ENCODE peak calls at places on chromosomes 3 and 15, in eight cellular contexts. A is fibroblast of lung, P is HepG2, L is stomach, D is lung, G is psoas muscle, V is tibial nerve, I is aorta. W is an unnamed sample.
A peak's percentile ranks its signal among the peaks of the same experiment; 100 is the strongest.

GRCh38 chr3:38455639-38456430 is 2.1 kb downstream of the ACVR2B start:
- DNase-seq in L (no peak), G (no peak), A (peak; percentile 41), V (no peak), D (no peak), I (no peak), P (no peak), W (no peak)

GRCh38 chr3:53668872-53669271 is 174.5 kb downstream of the CACNA1D start:
- DNase-seq in A (no peak), V (no peak), G (no peak), D (no peak), P (no peak), I (no peak), L (no peak), W (no peak)

GRCh38 chr3:64696896-64697295 is 9.1 kb upstream of the ADAMTS9 start:
- DNase-seq in D (no peak), V (no peak), A (no peak), L (no peak), G (no peak), I (no peak), P (no peak), W (no peak)

GRCh38 chr15:71103102-71103676 is 12.1 kb upstream of the THSD4 start:
- DNase-seq in I (peak; percentile 50), A (peak; percentile 54), V (no peak), L (peak; percentile 62), P (peak; percentile 15), D (no peak), G (no peak), W (peak; percentile 18)

GRCh38 chr3:165440380-165440779 is 244.2 kb upstream of the SLITRK3 start:
- DNase-seq in A (no peak), P (no peak), V (no peak), L (no peak), I (no peak), G (no peak), D (no peak), W (no peak)

GRCh38 chr3:65953301-65953812 is 85.4 kb downstream of the MAGI1 start:
- DNase-seq in A (peak; percentile 82), I (no peak), D (peak; percentile 91), V (no peak), L (peak; percentile 93), P (peak; percentile 84), G (no peak), W (peak; percentile 96)

GRCh38 chr3:107690522-107691138 is 167.9 kb downstream of the BBX start:
- DNase-seq in V (no peak), I (no peak), D (no peak), L (no peak), A (peak; percentile 64), G (no peak), P (peak; percentile 45), W (no peak)

GRCh38 chr3:141071681-141072260 is 20.6 kb downstream of the SPSB4 start:
- DNase-seq in A (no peak), P (no peak), G (no peak), I (no peak), L (no peak), V (no peak), D (no peak), W (peak; percentile 69)

GRCh38 chr3:52281980-52282801 is 3.7 kb upstream of the WDR82 start:
- DNase-seq in G (no peak), L (no peak), D (no peak), P (peak; percentile 59), I (no peak), V (no peak), A (no peak), W (no peak)

GRCh38 chr3:88142094-88142624 is 7.6 kb upstream of the C3orf38 start:
- DNase-seq in V (no peak), I (no peak), D (no peak), P (no peak), L (no peak), G (no peak), A (peak; percentile 49), W (no peak)

GRCh38 chr3:157948605-157949383 is 157.4 kb downstream of the SHOX2 start:
- DNase-seq in P (no peak), I (no peak), G (no peak), L (no peak), V (no peak), D (no peak), A (no peak), W (no peak)

GRCh38 chr3:161239700-161240099 is 18.6 kb downstream of the NMD3 start:
- DNase-seq in D (no peak), G (no peak), P (no peak), L (no peak), V (no peak), A (no peak), I (no peak), W (no peak)

GRCh38 chr3:140342668-140343067 is 335.2 kb upstream of the TRIM42 start:
- DNase-seq in A (no peak), L (no peak), D (no peak), P (no peak), I (no peak), V (no peak), G (no peak), W (no peak)

GRCh38 chr3:114411811-114412803 is 118.3 kb downstream of the TIGIT start:
- DNase-seq in I (peak; percentile 41), P (peak; percentile 47), A (peak; percentile 85), D (no peak), V (no peak), G (no peak), L (no peak), W (no peak)

GRCh38 chr3:68090571-68090970 is 436.2 kb upstream of the SUCLG2 start:
- DNase-seq in I (no peak), L (no peak), G (no peak), A (no peak), D (no peak), P (no peak), V (no peak), W (no peak)

GRCh38 chr3:61416618-61417017 is 144.8 kb upstream of the PTPRG start:
- DNase-seq in L (no peak), D (no peak), I (no peak), G (no peak), A (no peak), P (no peak), V (no peak), W (no peak)

GRCh38 chr15:40569139-40569953 is at the start of gene RPUSD2:
- DNase-seq in G (peak; percentile 96), L (peak; percentile 94), P (peak; percentile 84), I (peak; percentile 96), V (peak; percentile 87), D (peak; percentile 96), A (peak; percentile 91), W (peak; percentile 90)

GRCh38 chr15:40562691-40563090 is 2.2 kb downstream of the CCDC32 start:
- DNase-seq in D (no peak), A (peak; percentile 25), G (no peak), P (no peak), I (no peak), V (no peak), L (no peak), W (no peak)

GRCh38 chr15:40564591-40565332 is at the start of gene CCDC32:
- DNase-seq in G (peak; percentile 98), I (peak; percentile 99), L (peak; percentile 97), P (peak; percentile 98), V (peak; percentile 95), D (peak; percentile 98), A (peak; percentile 99), W (peak; percentile 97)

GRCh38 chr15:40565333-40566238 is 744 bp upstream of the CCDC32 start:
- DNase-seq in G (no peak), I (no peak), A (no peak), D (no peak), P (peak; percentile 31), L (no peak), V (no peak), W (no peak)

GRCh38 chr15:40567111-40567510 is 2.0 kb upstream of the RPUSD2 start:
- DNase-seq in A (no peak), D (no peak), P (peak; percentile 58), L (no peak), V (no peak), G (no peak), I (no peak), W (no peak)
- H3K4me1 ChIP-seq in A (peaks cover 6% of the 10 kb centered on the region), D (no peaks in the 10 kb centered on the region), P (peaks cover 66% of the 10 kb centered on the region), L (peaks cover 19% of the 10 kb centered on the region), V (peaks cover 7% of the 10 kb centered on the region), G (peaks cover 24% of the 10 kb centered on the region), I (peaks cover 5% of the 10 kb centered on the region), W (peaks cover 27% of the 10 kb centered on the region)

DNA sequence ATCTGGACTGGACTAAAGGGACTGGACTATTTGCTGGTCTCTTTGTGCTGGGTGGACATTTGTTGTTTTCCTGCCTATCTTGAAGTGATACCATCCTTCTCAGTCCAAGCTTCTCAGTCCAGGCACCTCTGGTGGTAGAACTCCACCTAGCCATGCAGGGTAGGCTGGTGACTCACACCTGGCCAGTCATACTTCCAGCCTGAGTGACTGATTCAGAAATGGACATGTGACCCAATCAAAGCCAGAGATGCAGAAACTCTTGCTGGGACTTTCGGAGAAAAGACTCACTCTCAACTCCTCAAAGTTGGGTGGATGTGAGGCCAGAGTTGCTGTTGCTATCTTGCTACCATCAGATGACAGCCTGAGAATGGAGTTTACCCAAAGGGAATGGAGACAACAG is 5.6 kb upstream of the ASB14 start:
- DNase-seq in I (no peak), G (peak; percentile 59), A (peak; percentile 56), V (no peak), P (peak; percentile 5), L (peak; percentile 35), D (no peak), W (peak; percentile 14)
- H3K4me3 ChIP-seq in I (no peak overlapping the region), G (no peak overlapping the region), A (no peak overlapping the region), V (no peak overlapping the region), P (no peak overlapping the region), L (no peak overlapping the region), D (no peak overlapping the region), W (no peak overlapping the region)

DNA sequence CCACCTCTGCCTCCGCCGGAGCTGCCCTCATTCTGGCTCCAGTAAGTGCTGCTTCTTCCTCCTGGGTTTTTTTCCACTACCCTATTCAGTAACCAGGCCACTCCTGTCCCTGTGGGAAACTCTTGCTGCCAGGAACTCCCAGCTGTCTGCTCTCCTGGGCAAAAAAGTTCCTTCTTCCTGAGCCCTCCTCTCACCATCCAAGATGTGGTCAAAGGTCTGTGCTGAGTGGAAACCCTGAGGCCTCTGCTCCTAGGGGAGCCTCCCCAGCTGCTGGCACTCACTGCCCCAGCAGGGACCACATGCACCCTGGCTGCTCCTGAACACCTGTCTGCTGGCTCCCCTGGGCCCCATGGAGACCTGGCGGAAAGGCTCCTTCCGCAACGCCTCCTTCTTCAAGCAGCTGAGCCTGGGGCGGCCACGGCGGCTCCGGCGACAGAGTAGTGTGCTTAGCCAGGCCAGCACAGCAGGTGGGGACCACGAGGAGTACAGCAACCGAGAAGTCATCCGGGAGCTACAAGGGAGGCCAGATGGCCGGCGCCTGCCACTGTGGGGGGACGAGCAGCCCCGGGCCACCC is 454 bp downstream of the C15orf62 start:
- DNase-seq in I (no peak), D (no peak), G (no peak), L (peak; percentile 59), A (no peak), P (no peak), V (no peak), W (no peak)
- H3K4me1 ChIP-seq in I (no peaks in the 10 kb centered on the region), D (peaks cover 4% of the 10 kb centered on the region), G (no peaks in the 10 kb centered on the region), L (peaks cover 39% of the 10 kb centered on the region), A (peaks cover 6% of the 10 kb centered on the region), P (peaks cover 11% of the 10 kb centered on the region), V (peaks cover 32% of the 10 kb centered on the region), W (peaks cover 7% of the 10 kb centered on the region)

DNA sequence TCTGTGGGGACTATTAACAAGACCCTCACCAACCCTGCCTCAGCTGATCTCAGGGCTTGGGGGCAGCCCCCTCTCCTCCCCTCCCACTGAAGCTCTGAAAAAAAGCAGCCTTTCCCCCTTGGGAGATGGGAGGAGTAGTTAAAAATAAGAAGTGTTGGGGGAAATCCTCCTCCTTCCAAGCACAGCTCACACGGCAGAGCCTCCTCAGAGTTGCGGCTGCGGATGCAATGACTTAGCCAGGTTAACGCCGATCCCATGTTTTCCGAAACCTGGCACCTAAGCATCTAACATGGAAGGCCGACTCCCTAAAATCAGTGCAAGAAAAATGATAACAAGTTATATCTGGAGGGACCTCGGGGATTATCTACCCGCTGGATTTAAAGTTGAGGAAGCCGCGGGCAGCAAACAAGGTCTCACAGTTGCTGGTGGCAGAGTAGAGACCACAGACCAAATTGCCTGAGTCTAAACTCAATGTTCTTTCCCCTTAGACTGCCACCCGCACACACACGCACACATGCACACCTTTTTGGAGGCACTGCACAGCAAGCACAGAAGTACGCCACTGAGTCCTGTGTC is 1.1 kb upstream of the TPM1 start:
- DNase-seq in V (no peak), G (no peak), D (no peak), L (no peak), I (no peak), A (no peak), P (no peak), W (no peak)
- H3K4me3 ChIP-seq in V (peak overlapping the region; percentile 61), G (peak overlapping the region; percentile 75), D (peak overlapping the region; percentile 15), L (peak overlapping the region; percentile 64), I (peak overlapping the region; percentile 20), A (no peak overlapping the region), P (peak overlapping the region; percentile 89), W (no peak overlapping the region)